ENCODE peak calls at places on chromosomes 2 and 18, in five cellular contexts. H is AG09309, O is iris pigment epithelial cell, N is KBM-7, D is dorsolateral prefrontal cortex. E is an unnamed sample.
A peak's percentile ranks its signal among the peaks of the same experiment; 100 is the strongest.

GRCh38 chr2:47559079-47559684 is 156.2 kb downstream of the MSH2 start:
- DNase-seq in D (no peak), H (no peak), O (peak; percentile 45), N (no peak), E (no peak)

GRCh38 chr2:205025580-205026240 is 480.4 kb downstream of the PARD3B start:
- DNase-seq in O (peak; percentile 7), H (no peak), N (no peak), D (no peak), E (no peak)

GRCh38 chr18:22001912-22002487 is 167.4 kb upstream of the GATA6 start:
- DNase-seq in O (no peak), H (no peak), D (no peak), N (no peak), E (no peak)

GRCh38 chr2:231399046-231399852 is 3.7 kb downstream of the B3GNT7 start:
- DNase-seq in H (no peak), N (no peak), D (no peak), O (no peak), E (no peak)

GRCh38 chr2:239152239-239152915 is 248.4 kb downstream of the HDAC4 start:
- DNase-seq in H (no peak), N (no peak), O (no peak), D (no peak), E (no peak)

GRCh38 chr2:148664229-148664628 is 19.7 kb downstream of the EPC2 start:
- DNase-seq in D (no peak), N (no peak), O (no peak), H (no peak), E (no peak)

GRCh38 chr2:27133195-27133875 is 1.1 kb downstream of the PREB start:
- DNase-seq in O (no peak), H (no peak), N (peak; percentile 19), D (no peak), E (no peak)

GRCh38 chr2:72837171-72837570 is 11.3 kb upstream of the EXOC6B start:
- DNase-seq in O (peak; percentile 75), D (no peak), H (peak; percentile 17), N (no peak), E (no peak)

GRCh38 chr2:238914648-238915015 is 66.7 kb downstream of the TWIST2 start:
- DNase-seq in D (peak; percentile 22), O (peak; percentile 77), H (no peak), N (no peak), E (no peak)

GRCh38 chr2:231480781-231481180 is 16.5 kb upstream of the NCL start:
- DNase-seq in N (no peak), H (no peak), D (no peak), O (no peak), E (no peak)

GRCh38 chr2:25220198-25220712 is 51.9 kb upstream of the POMC start:
- DNase-seq in H (no peak), D (no peak), O (no peak), N (no peak), E (no peak)

GRCh38 chr2:241108271-241109209 is 6.5 kb upstream of the MTERF4 start:
- DNase-seq in H (no peak), D (no peak), O (no peak), N (no peak), E (no peak)